ENCODE peak calls at places on chromosomes 3 and 15, in five cellular contexts. One of them, this sample, is unnamed.

GRCh38 chr3:148723591-148723990 is 25.9 kb downstream of the AGTR1 start:
- DNase-seq in AG04450: peak
- DNase-seq in left ventricle myocardium inferior: no peak
- DNase-seq in ovary: no peak
- DNase-seq in PC-3: peak
- DNase-seq in this sample: no peak

GRCh38 chr15:77059761-77060345 is 11.1 kb downstream of the TSPAN3 start:
- DNase-seq in AG04450: no peak
- DNase-seq in left ventricle myocardium inferior: no peak
- DNase-seq in ovary: no peak
- DNase-seq in PC-3: no peak
- DNase-seq in this sample: no peak

GRCh38 chr15:29403778-29404177 is 134.2 kb upstream of the NSMCE3 start:
- DNase-seq in AG04450: no peak
- DNase-seq in left ventricle myocardium inferior: no peak
- DNase-seq in ovary: no peak
- DNase-seq in PC-3: peak
- DNase-seq in this sample: no peak

GRCh38 chr3:14480207-14481017 is 59.7 kb downstream of the GRIP2 start:
- DNase-seq in AG04450: peak
- DNase-seq in left ventricle myocardium inferior: no peak
- DNase-seq in ovary: no peak
- DNase-seq in PC-3: no peak
- DNase-seq in this sample: peak

GRCh38 chr15:56754993-56755392 is 21.7 kb upstream of the ZNF280D start:
- DNase-seq in AG04450: no peak
- DNase-seq in left ventricle myocardium inferior: no peak
- DNase-seq in ovary: no peak
- DNase-seq in PC-3: no peak
- DNase-seq in this sample: no peak

GRCh38 chr15:31347067-31347975 is 20.7 kb downstream of the KLF13 start:
- DNase-seq in AG04450: no peak
- DNase-seq in left ventricle myocardium inferior: no peak
- DNase-seq in ovary: no peak
- DNase-seq in PC-3: no peak
- DNase-seq in this sample: peak

GRCh38 chr3:30228302-30228631 is 378.1 kb upstream of the TGFBR2 start:
- DNase-seq in AG04450: no peak
- DNase-seq in left ventricle myocardium inferior: no peak
- DNase-seq in ovary: no peak
- DNase-seq in PC-3: no peak
- DNase-seq in this sample: peak

GRCh38 chr3:120652896-120653545 is 29.0 kb downstream of the HGD start:
- DNase-seq in AG04450: no peak
- DNase-seq in left ventricle myocardium inferior: no peak
- DNase-seq in ovary: no peak
- DNase-seq in PC-3: no peak
- DNase-seq in this sample: no peak

GRCh38 chr3:72068621-72069020 is 283.7 kb upstream of the PROK2 start:
- DNase-seq in AG04450: no peak
- DNase-seq in left ventricle myocardium inferior: no peak
- DNase-seq in ovary: no peak
- DNase-seq in PC-3: no peak
- DNase-seq in this sample: no peak

GRCh38 chr3:196323723-196324122 is 5.7 kb upstream of the DYNLT2B start:
- DNase-seq in AG04450: no peak
- DNase-seq in left ventricle myocardium inferior: no peak
- DNase-seq in ovary: no peak
- DNase-seq in PC-3: no peak
- DNase-seq in this sample: no peak

GRCh38 chr15:68808770-68809169 is 11.9 kb downstream of the ANP32A start:
- DNase-seq in AG04450: no peak
- DNase-seq in left ventricle myocardium inferior: no peak
- DNase-seq in ovary: no peak
- DNase-seq in PC-3: no peak
- DNase-seq in this sample: no peak

GRCh38 chr3:42936157-42936981 is 30.4 kb downstream of the ZNF662 start:
- DNase-seq in AG04450: peak
- DNase-seq in left ventricle myocardium inferior: peak
- DNase-seq in ovary: peak
- DNase-seq in PC-3: no peak
- DNase-seq in this sample: peak

GRCh38 chr3:13122101-13123055 is 49.1 kb upstream of the IQSEC1 start:
- DNase-seq in AG04450: no peak
- DNase-seq in left ventricle myocardium inferior: no peak
- DNase-seq in ovary: no peak
- DNase-seq in PC-3: no peak
- DNase-seq in this sample: peak

GRCh38 chr15:64574220-64574994 is 114.0 kb downstream of the ZNF609 start:
- DNase-seq in AG04450: peak
- DNase-seq in left ventricle myocardium inferior: no peak
- DNase-seq in ovary: no peak
- DNase-seq in PC-3: peak
- DNase-seq in this sample: no peak

GRCh38 chr3:135197246-135197645 is 402.2 kb downstream of the EPHB1 start:
- DNase-seq in AG04450: no peak
- DNase-seq in left ventricle myocardium inferior: no peak
- DNase-seq in ovary: no peak
- DNase-seq in PC-3: peak
- DNase-seq in this sample: no peak

GRCh38 chr3:37741644-37742043 is 120.0 kb upstream of the CTDSPL start:
- DNase-seq in AG04450: no peak
- DNase-seq in left ventricle myocardium inferior: peak
- DNase-seq in ovary: peak
- DNase-seq in PC-3: peak
- DNase-seq in this sample: peak

GRCh38 chr15:72796210-72796514 is 12.6 kb upstream of the ADPGK start:
- DNase-seq in AG04450: no peak
- DNase-seq in left ventricle myocardium inferior: no peak
- DNase-seq in ovary: no peak
- DNase-seq in PC-3: peak
- DNase-seq in this sample: no peak

GRCh38 chr3:150049317-150049716 is 78.6 kb upstream of the PFN2 start:
- DNase-seq in AG04450: no peak
- DNase-seq in left ventricle myocardium inferior: no peak
- DNase-seq in ovary: no peak
- DNase-seq in PC-3: peak
- DNase-seq in this sample: no peak

GRCh38 chr15:80059786-80060489 is 462 bp downstream of the ZFAND6 start:
- DNase-seq in AG04450: no peak
- DNase-seq in left ventricle myocardium inferior: no peak
- DNase-seq in ovary: no peak
- DNase-seq in PC-3: peak
- DNase-seq in this sample: no peak

GRCh38 chr15:101167791-101168462 is 83.9 kb downstream of the CHSY1 start:
- DNase-seq in AG04450: peak
- DNase-seq in left ventricle myocardium inferior: peak
- DNase-seq in ovary: no peak
- DNase-seq in PC-3: peak
- DNase-seq in this sample: peak

GRCh38 chr15:80744411-80744810 is 34.8 kb upstream of the CEMIP start:
- DNase-seq in AG04450: no peak
- DNase-seq in left ventricle myocardium inferior: no peak
- DNase-seq in ovary: no peak
- DNase-seq in PC-3: no peak
- DNase-seq in this sample: no peak

GRCh38 chr3:108293858-108294257 is 2.5 kb upstream of the HHLA2 start:
- DNase-seq in AG04450: no peak
- DNase-seq in left ventricle myocardium inferior: no peak
- DNase-seq in ovary: no peak
- DNase-seq in PC-3: no peak
- DNase-seq in this sample: no peak

GRCh38 chr15:29106551-29107290 is 162.9 kb downstream of the NSMCE3 start:
- DNase-seq in AG04450: no peak
- DNase-seq in left ventricle myocardium inferior: no peak
- DNase-seq in ovary: no peak
- DNase-seq in PC-3: no peak
- DNase-seq in this sample: peak

GRCh38 chr3:128950223-128950938 is 43.5 kb downstream of the CFAP92 start:
- DNase-seq in AG04450: no peak
- DNase-seq in left ventricle myocardium inferior: no peak
- DNase-seq in ovary: no peak
- DNase-seq in PC-3: peak
- DNase-seq in this sample: peak

GRCh38 chr3:108477511-108478147 is 32.8 kb downstream of the MYH15 start:
- DNase-seq in AG04450: peak
- DNase-seq in left ventricle myocardium inferior: no peak
- DNase-seq in ovary: no peak
- DNase-seq in PC-3: peak
- DNase-seq in this sample: no peak

GRCh38 chr3:157239082-157239704 is 79.2 kb upstream of the CCNL1 start:
- DNase-seq in AG04450: no peak
- DNase-seq in left ventricle myocardium inferior: peak
- DNase-seq in ovary: peak
- DNase-seq in PC-3: peak
- DNase-seq in this sample: peak

GRCh38 chr15:46677491-46677890 is 1039.8 kb upstream of the SEMA6D start:
- DNase-seq in AG04450: no peak
- DNase-seq in left ventricle myocardium inferior: no peak
- DNase-seq in ovary: no peak
- DNase-seq in PC-3: no peak
- DNase-seq in this sample: no peak

GRCh38 chr3:172153335-172153861 is 114.0 kb downstream of the FNDC3B start:
- DNase-seq in AG04450: peak
- DNase-seq in left ventricle myocardium inferior: peak
- DNase-seq in ovary: peak
- DNase-seq in PC-3: peak
- DNase-seq in this sample: peak

GRCh38 chr3:146166450-146167222 is 5.7 kb upstream of the PLOD2 start:
- DNase-seq in AG04450: no peak
- DNase-seq in left ventricle myocardium inferior: no peak
- DNase-seq in ovary: no peak
- DNase-seq in PC-3: peak
- DNase-seq in this sample: no peak

GRCh38 chr3:33219175-33219487 is 521 bp upstream of the SUSD5 start:
- DNase-seq in AG04450: no peak
- DNase-seq in left ventricle myocardium inferior: no peak
- DNase-seq in ovary: no peak
- DNase-seq in PC-3: no peak
- DNase-seq in this sample: no peak

GRCh38 chr3:99949956-99950670 is 132.5 kb downstream of the CMSS1 start:
- DNase-seq in AG04450: no peak
- DNase-seq in left ventricle myocardium inferior: no peak
- DNase-seq in ovary: no peak
- DNase-seq in PC-3: no peak
- DNase-seq in this sample: no peak

GRCh38 chr3:38297537-38297936 is 15.4 kb downstream of the SLC22A14 start:
- DNase-seq in AG04450: no peak
- DNase-seq in left ventricle myocardium inferior: no peak
- DNase-seq in ovary: no peak
- DNase-seq in PC-3: no peak
- DNase-seq in this sample: no peak

GRCh38 chr3:131960324-131960723 is 74.5 kb downstream of the CPNE4 start:
- DNase-seq in AG04450: peak
- DNase-seq in left ventricle myocardium inferior: no peak
- DNase-seq in ovary: no peak
- DNase-seq in PC-3: peak
- DNase-seq in this sample: no peak

GRCh38 chr3:158103131-158103955 is 2.9 kb downstream of the SHOX2 start:
- DNase-seq in AG04450: no peak
- DNase-seq in left ventricle myocardium inferior: no peak
- DNase-seq in ovary: no peak
- DNase-seq in PC-3: no peak
- DNase-seq in this sample: peak

GRCh38 chr15:89419370-89419984 is 76.9 kb downstream of the RHCG start:
- DNase-seq in AG04450: no peak
- DNase-seq in left ventricle myocardium inferior: peak
- DNase-seq in ovary: no peak
- DNase-seq in PC-3: peak
- DNase-seq in this sample: no peak

GRCh38 chr3:170585008-170585936 is 603 bp downstream of the SLC7A14 start:
- DNase-seq in AG04450: no peak
- DNase-seq in left ventricle myocardium inferior: no peak
- DNase-seq in ovary: no peak
- DNase-seq in PC-3: no peak
- DNase-seq in this sample: no peak

GRCh38 chr15:90960316-90961091 is 5.8 kb downstream of the RCCD1 start:
- DNase-seq in AG04450: no peak
- DNase-seq in left ventricle myocardium inferior: no peak
- DNase-seq in ovary: no peak
- DNase-seq in PC-3: no peak
- DNase-seq in this sample: no peak
- H3K27ac ChIP-seq in AG04450: no peak
- H3K27ac ChIP-seq in left ventricle myocardium inferior: peak
- H3K27ac ChIP-seq in ovary: no peak
- H3K27ac ChIP-seq in PC-3: no peak
- H3K27ac ChIP-seq in this sample: no peak

GRCh38 chr3:8963137-8963853 is at the start of gene RAD18:
- DNase-seq in AG04450: peak
- DNase-seq in left ventricle myocardium inferior: peak
- DNase-seq in ovary: peak
- DNase-seq in PC-3: peak
- DNase-seq in this sample: peak
- TF ChIP-seq CTCF in AG04450: no peak
- TF ChIP-seq CTCF in left ventricle myocardium inferior: no peak
- TF ChIP-seq CTCF in ovary: no peak
- TF ChIP-seq CTCF in PC-3: no peak
- TF ChIP-seq CTCF in this sample: no peak

DNA sequence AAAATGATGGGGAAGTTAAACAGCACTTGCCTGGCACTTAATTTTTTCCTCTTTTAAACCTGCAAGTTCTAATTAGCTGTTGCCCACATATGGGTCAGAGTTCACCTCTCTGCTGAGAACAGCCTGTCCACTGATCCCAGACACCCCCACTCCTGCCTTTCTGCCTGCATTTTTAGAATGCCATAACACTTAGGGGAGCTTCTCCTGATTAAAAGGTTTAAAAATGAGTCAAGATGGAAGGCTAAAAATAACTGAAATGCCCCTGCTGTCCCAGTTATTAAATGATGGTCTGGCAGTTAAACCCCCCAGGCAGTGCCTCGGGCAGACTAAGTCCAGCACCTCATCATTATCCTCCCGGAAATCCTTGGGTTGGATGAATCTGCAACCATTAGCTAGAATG is 913.6 kb upstream of the ARPP21 start:
- DNase-seq in AG04450: no peak
- DNase-seq in left ventricle myocardium inferior: no peak
- DNase-seq in ovary: no peak
- DNase-seq in PC-3: no peak
- DNase-seq in this sample: no peak
- H3K27ac ChIP-seq in AG04450: no peak
- H3K27ac ChIP-seq in left ventricle myocardium inferior: no peak
- H3K27ac ChIP-seq in ovary: no peak
- H3K27ac ChIP-seq in PC-3: no peak
- H3K27ac ChIP-seq in this sample: no peak

GRCh38 chr15:91515188-91515754 is 338.2 kb upstream of the SLCO3A1 start:
- DNase-seq in AG04450: peak
- DNase-seq in left ventricle myocardium inferior: peak
- DNase-seq in ovary: no peak
- DNase-seq in PC-3: peak
- DNase-seq in this sample: no peak
- TF ChIP-seq CTCF in AG04450: no peak
- TF ChIP-seq CTCF in left ventricle myocardium inferior: no peak
- TF ChIP-seq CTCF in ovary: no peak
- TF ChIP-seq CTCF in PC-3: no peak
- TF ChIP-seq CTCF in this sample: no peak

This sample was measured in spleen.